ENCODE peak calls at places on chromosome 3, in six cellular contexts. One of them, this sample, is unnamed.
A peak's percentile ranks its signal among the peaks of the same experiment; 100 is the strongest.

GRCh38 chr3:129289201-129289921 is 10.7 kb downstream of the HMCES start:
- DNase-seq in HFFc6: peak; percentile 81
- DNase-seq in adrenal gland: no peak
- DNase-seq in A549: no peak
- DNase-seq in Panc1: no peak
- DNase-seq in Peyer's patch: no peak
- DNase-seq in this sample: no peak

GRCh38 chr3:77096966-77097890 is 57.3 kb downstream of the ROBO2 start:
- DNase-seq in A549: no peak
- DNase-seq in HFFc6: no peak
- DNase-seq in Panc1: no peak
- DNase-seq in Peyer's patch: no peak
- DNase-seq in adrenal gland: no peak
- DNase-seq in this sample: no peak

GRCh38 chr3:12662593-12663310 is 1.2 kb downstream of the RAF1 start:
- DNase-seq in HFFc6: peak; percentile 22
- DNase-seq in Panc1: no peak
- DNase-seq in adrenal gland: peak; percentile 31
- DNase-seq in A549: peak; percentile 19
- DNase-seq in Peyer's patch: peak; percentile 64
- DNase-seq in this sample: no peak

GRCh38 chr3:11140054-11140712 is 14.1 kb upstream of the HRH1 start:
- DNase-seq in A549: peak; percentile 62
- DNase-seq in Panc1: no peak
- DNase-seq in Peyer's patch: peak; percentile 74
- DNase-seq in HFFc6: no peak
- DNase-seq in adrenal gland: no peak
- DNase-seq in this sample: no peak

GRCh38 chr3:190579514-190580137 is 65.7 kb downstream of the IL1RAP start:
- DNase-seq in Panc1: no peak
- DNase-seq in HFFc6: no peak
- DNase-seq in Peyer's patch: no peak
- DNase-seq in A549: no peak
- DNase-seq in adrenal gland: no peak
- DNase-seq in this sample: no peak

GRCh38 chr3:24145981-24146822 is 201.1 kb downstream of the NR1D2 start:
- DNase-seq in Peyer's patch: no peak
- DNase-seq in A549: peak; percentile 57
- DNase-seq in Panc1: no peak
- DNase-seq in adrenal gland: no peak
- DNase-seq in HFFc6: peak; percentile 98
- DNase-seq in this sample: no peak

GRCh38 chr3:114442251-114442650 is 148.4 kb downstream of the TIGIT start:
- DNase-seq in HFFc6: peak; percentile 51
- DNase-seq in adrenal gland: no peak
- DNase-seq in A549: no peak
- DNase-seq in Panc1: no peak
- DNase-seq in Peyer's patch: no peak
- DNase-seq in this sample: no peak

GRCh38 chr3:46017720-46018119 is 9.6 kb downstream of the XCR1 start:
- DNase-seq in A549: no peak
- DNase-seq in Panc1: no peak
- DNase-seq in HFFc6: no peak
- DNase-seq in adrenal gland: no peak
- DNase-seq in Peyer's patch: no peak
- DNase-seq in this sample: no peak

GRCh38 chr3:172153335-172153861 is 114.0 kb downstream of the FNDC3B start:
- DNase-seq in Panc1: peak; percentile 84
- DNase-seq in adrenal gland: peak; percentile 90
- DNase-seq in HFFc6: peak; percentile 98
- DNase-seq in Peyer's patch: peak; percentile 75
- DNase-seq in A549: peak; percentile 83
- DNase-seq in this sample: no peak

GRCh38 chr3:139281512-139282196 is 62.2 kb upstream of the MRPS22 start:
- DNase-seq in adrenal gland: no peak
- DNase-seq in HFFc6: peak; percentile 88
- DNase-seq in Panc1: no peak
- DNase-seq in Peyer's patch: no peak
- DNase-seq in A549: no peak
- DNase-seq in this sample: no peak

GRCh38 chr3:185680216-185680615 is 94.1 kb downstream of the SENP2 start:
- DNase-seq in Panc1: no peak
- DNase-seq in A549: no peak
- DNase-seq in adrenal gland: no peak
- DNase-seq in HFFc6: no peak
- DNase-seq in Peyer's patch: no peak
- DNase-seq in this sample: no peak

GRCh38 chr3:75886971-75887526 is 101.7 kb upstream of the ZNF717 start:
- DNase-seq in Peyer's patch: no peak
- DNase-seq in adrenal gland: no peak
- DNase-seq in A549: no peak
- DNase-seq in HFFc6: no peak
- DNase-seq in Panc1: no peak
- DNase-seq in this sample: no peak

GRCh38 chr3:42752961-42753360 is 20.1 kb downstream of the CCDC13 start:
- DNase-seq in Panc1: no peak
- DNase-seq in Peyer's patch: no peak
- DNase-seq in HFFc6: no peak
- DNase-seq in adrenal gland: no peak
- DNase-seq in A549: no peak
- DNase-seq in this sample: peak; percentile 63

GRCh38 chr3:42753757-42754156 is 19.3 kb downstream of the CCDC13 start:
- DNase-seq in A549: no peak
- DNase-seq in Panc1: no peak
- DNase-seq in Peyer's patch: no peak
- DNase-seq in adrenal gland: no peak
- DNase-seq in HFFc6: no peak
- DNase-seq in this sample: no peak

GRCh38 chr3:42755681-42756578 is 17.1 kb downstream of the CCDC13 start:
- DNase-seq in A549: peak; percentile 28
- DNase-seq in adrenal gland: no peak
- DNase-seq in Panc1: no peak
- DNase-seq in Peyer's patch: peak; percentile 74
- DNase-seq in HFFc6: peak; percentile 31
- DNase-seq in this sample: no peak

GRCh38 chr3:42758126-42758525 is 14.9 kb downstream of the CCDC13 start:
- DNase-seq in A549: no peak
- DNase-seq in Panc1: no peak
- DNase-seq in HFFc6: no peak
- DNase-seq in adrenal gland: no peak
- DNase-seq in Peyer's patch: no peak
- DNase-seq in this sample: no peak

DNA sequence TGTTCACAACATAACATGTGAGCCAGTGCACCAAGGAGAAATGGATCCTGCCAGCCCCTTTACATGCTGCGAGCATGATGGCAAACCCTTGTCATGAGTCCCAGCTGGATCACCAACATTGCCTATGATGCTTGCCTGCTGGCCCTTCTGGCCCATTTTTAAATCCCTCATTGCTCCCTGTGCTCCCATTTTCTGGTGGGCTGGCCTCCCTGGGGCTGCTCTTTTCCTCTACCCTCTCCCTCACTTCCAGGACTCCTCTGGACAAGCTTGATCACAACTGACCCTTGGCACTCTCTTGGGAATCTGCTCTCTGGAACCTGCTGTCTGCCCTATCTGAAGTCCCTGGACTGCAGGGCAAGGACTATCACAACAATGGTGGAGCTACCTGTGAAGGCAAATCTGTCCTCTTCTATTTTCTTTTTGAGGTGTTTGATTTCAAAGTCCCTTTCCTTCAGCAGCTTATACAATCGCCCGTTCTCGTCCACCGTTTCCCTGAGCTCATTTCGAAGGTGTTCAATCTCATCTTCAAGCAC is 16.3 kb downstream of the CCDC13 start:
- DNase-seq in adrenal gland: no peak
- DNase-seq in Peyer's patch: no peak
- DNase-seq in HFFc6: no peak
- DNase-seq in Panc1: no peak
- DNase-seq in A549: no peak
- DNase-seq in this sample: no peak
- TF ChIP-seq CTCF in adrenal gland: no peak
- TF ChIP-seq CTCF in Peyer's patch: no peak
- TF ChIP-seq CTCF in HFFc6: no peak
- TF ChIP-seq CTCF in Panc1: no peak
- TF ChIP-seq CTCF in A549: no peak
- TF ChIP-seq CTCF in this sample: no peak

GRCh38 chr3:72337480-72337855 is 510.8 kb downstream of the SHQ1 start:
- DNase-seq in HFFc6: no peak
- DNase-seq in adrenal gland: no peak
- DNase-seq in A549: no peak
- DNase-seq in Peyer's patch: no peak
- DNase-seq in Panc1: no peak
- DNase-seq in this sample: no peak

GRCh38 chr3:72336114-72336651 is 512.1 kb downstream of the SHQ1 start:
- DNase-seq in HFFc6: no peak
- DNase-seq in Peyer's patch: no peak
- DNase-seq in adrenal gland: no peak
- DNase-seq in A549: no peak
- DNase-seq in Panc1: no peak
- DNase-seq in this sample: no peak

GRCh38 chr3:72335458-72336050 is 512.7 kb downstream of the SHQ1 start:
- DNase-seq in Panc1: no peak
- DNase-seq in adrenal gland: no peak
- DNase-seq in HFFc6: no peak
- DNase-seq in Peyer's patch: no peak
- DNase-seq in A549: no peak
- DNase-seq in this sample: no peak

GRCh38 chr3:72338082-72338941 is 509.9 kb downstream of the SHQ1 start:
- DNase-seq in Panc1: peak; percentile 5
- DNase-seq in A549: peak; percentile 23
- DNase-seq in HFFc6: peak; percentile 48
- DNase-seq in Peyer's patch: no peak
- DNase-seq in adrenal gland: no peak
- DNase-seq in this sample: no peak

GRCh38 chr3:72336821-72337479 is 511.3 kb downstream of the SHQ1 start:
- DNase-seq in A549: no peak
- DNase-seq in adrenal gland: peak; percentile 54
- DNase-seq in Panc1: no peak
- DNase-seq in HFFc6: no peak
- DNase-seq in Peyer's patch: peak; percentile 86
- DNase-seq in this sample: no peak
- TF ChIP-seq CTCF in A549: no peak
- TF ChIP-seq CTCF in adrenal gland: no peak
- TF ChIP-seq CTCF in Panc1: no peak
- TF ChIP-seq CTCF in HFFc6: no peak
- TF ChIP-seq CTCF in Peyer's patch: no peak
- TF ChIP-seq CTCF in this sample: no peak

GRCh38 chr3:4841225-4841624 is 138.0 kb upstream of the BHLHE40 start:
- DNase-seq in A549: no peak
- DNase-seq in HFFc6: no peak
- DNase-seq in Panc1: no peak
- DNase-seq in adrenal gland: no peak
- DNase-seq in Peyer's patch: no peak
- DNase-seq in this sample: no peak

GRCh38 chr3:4841783-4842440 is 137.3 kb upstream of the BHLHE40 start:
- DNase-seq in Panc1: no peak
- DNase-seq in A549: no peak
- DNase-seq in adrenal gland: no peak
- DNase-seq in HFFc6: peak; percentile 27
- DNase-seq in Peyer's patch: no peak
- DNase-seq in this sample: no peak

GRCh38 chr3:4838621-4839022 is 140.6 kb upstream of the BHLHE40 start:
- DNase-seq in Peyer's patch: no peak
- DNase-seq in Panc1: no peak
- DNase-seq in HFFc6: no peak
- DNase-seq in adrenal gland: no peak
- DNase-seq in A549: no peak
- DNase-seq in this sample: no peak

GRCh38 chr3:4837405-4837804 is 141.8 kb upstream of the BHLHE40 start:
- DNase-seq in HFFc6: no peak
- DNase-seq in Panc1: no peak
- DNase-seq in Peyer's patch: no peak
- DNase-seq in adrenal gland: no peak
- DNase-seq in A549: no peak
- DNase-seq in this sample: no peak

GRCh38 chr3:4839278-4839677 is 140.0 kb upstream of the BHLHE40 start:
- DNase-seq in Panc1: no peak
- DNase-seq in Peyer's patch: no peak
- DNase-seq in A549: peak; percentile 23
- DNase-seq in HFFc6: no peak
- DNase-seq in adrenal gland: no peak
- DNase-seq in this sample: no peak
- TF ChIP-seq CTCF in Panc1: no peak
- TF ChIP-seq CTCF in Peyer's patch: no peak
- TF ChIP-seq CTCF in A549: no peak
- TF ChIP-seq CTCF in HFFc6: no peak
- TF ChIP-seq CTCF in adrenal gland: no peak
- TF ChIP-seq CTCF in this sample: no peak

DNA sequence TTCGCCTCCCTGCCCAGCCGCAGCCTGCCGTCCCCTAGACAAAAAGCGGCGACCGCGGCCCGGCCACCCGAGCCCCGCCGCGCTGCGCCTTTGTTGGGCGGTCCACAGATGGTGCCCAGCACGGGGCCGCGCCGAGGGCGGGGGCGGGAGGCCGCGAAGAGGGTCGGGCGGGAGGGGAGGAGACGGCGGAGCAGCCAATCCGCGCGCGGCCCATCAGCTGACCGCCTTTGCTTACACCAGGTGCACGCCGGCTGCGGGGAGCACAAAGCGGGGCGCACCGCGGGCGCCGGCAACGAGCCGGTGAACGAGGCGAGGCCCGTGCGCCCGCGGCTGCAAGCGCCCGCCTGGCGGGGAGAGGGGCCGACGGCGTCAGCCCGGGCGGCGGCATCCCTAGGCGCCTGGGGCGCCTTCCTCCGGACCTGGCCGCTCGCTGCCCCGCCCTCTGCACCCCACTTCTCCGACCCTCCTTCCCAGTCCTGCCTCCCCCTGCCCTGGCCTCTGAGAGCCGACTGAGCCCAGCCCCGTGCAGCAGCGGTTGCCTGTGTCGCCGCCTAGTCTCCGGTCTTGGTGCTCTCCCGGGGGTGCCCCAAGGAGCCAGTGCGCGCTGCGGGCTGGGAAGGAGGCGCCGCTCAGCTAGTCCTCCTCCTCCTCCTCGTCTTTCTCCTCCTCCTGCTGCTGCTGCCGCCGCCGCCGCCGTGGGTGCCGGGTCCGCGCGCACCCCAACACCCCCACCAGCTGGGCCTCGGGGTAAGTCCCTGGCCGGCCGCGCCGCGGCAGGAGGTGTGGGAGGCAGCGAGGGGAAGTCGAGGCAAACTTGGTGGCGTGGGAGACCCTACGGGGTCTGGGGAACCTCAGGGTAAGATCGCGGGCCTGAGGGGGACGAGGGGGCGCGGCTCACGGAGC is at the start of gene LRRN1:
- DNase-seq in Panc1: no peak
- DNase-seq in adrenal gland: peak; percentile 36
- DNase-seq in Peyer's patch: peak; percentile 77
- DNase-seq in HFFc6: no peak
- DNase-seq in A549: no peak
- DNase-seq in this sample: peak; percentile 76
- TF ChIP-seq CTCF in Panc1: no peak
- TF ChIP-seq CTCF in adrenal gland: no peak
- TF ChIP-seq CTCF in Peyer's patch: no peak
- TF ChIP-seq CTCF in HFFc6: no peak
- TF ChIP-seq CTCF in A549: no peak
- TF ChIP-seq CTCF in this sample: no peak

This sample was measured in D721Med.